ENCODE peak calls at places on chromosomes 6 and 20, in five cellular contexts. U is fibroblast of lung, H is IMR-90, L is body of pancreas, S is MM.1S. G is an unnamed sample. For H3K4me1, the result is how much of the 10 kb centered on the place peaks cover.

GRCh38 chr6:28710466-28711191 is 184.9 kb downstream of the GPX5 start:
- DNase-seq in S (no peak), U (peak), H (peak), L (no peak), G (no peak)

GRCh38 chr6:47308674-47309325 is 905 bp downstream of the TNFRSF21 start:
- DNase-seq in H (peak), U (peak), L (peak), S (no peak), G (peak)

GRCh38 chr6:106974999-106975698 is 620 bp upstream of the CD24 start:
- DNase-seq in L (peak), S (peak), H (no peak), U (peak), G (no peak)

GRCh38 chr20:19048898-19049889 is 163.2 kb upstream of the SLC24A3 start:
- DNase-seq in L (no peak), H (no peak), U (no peak), S (no peak), G (peak)

GRCh38 chr6:39302669-39303424 is 11.4 kb downstream of the KCNK17 start:
- DNase-seq in L (peak), S (peak), H (peak), U (peak), G (peak)

GRCh38 chr6:133241088-133241900 is at the start of gene EYA4:
- DNase-seq in L (peak), U (peak), S (peak), H (peak), G (peak)

GRCh38 chr6:166307082-166307980 is 861 bp downstream of the PRR18 start:
- DNase-seq in H (no peak), L (peak), S (no peak), U (peak), G (no peak)

GRCh38 chr6:107866606-107867301 is 42.6 kb upstream of the SCML4 start:
- DNase-seq in S (peak), U (peak), H (peak), L (no peak), G (no peak)

GRCh38 chr20:15703171-15703911 is 869.9 kb downstream of the KIF16B start:
- DNase-seq in H (peak), L (no peak), U (peak), S (no peak), G (no peak)

GRCh38 chr6:154358019-154358545 is 1.5 kb upstream of the IPCEF1 start:
- DNase-seq in S (no peak), L (no peak), H (peak), U (no peak), G (no peak)

GRCh38 chr6:150076196-150076893 is 7.4 kb upstream of the ULBP3 start:
- DNase-seq in U (peak), L (no peak), S (no peak), H (no peak), G (no peak)

GRCh38 chr20:52210037-52210990 is 18.7 kb upstream of the ZFP64 start:
- DNase-seq in L (no peak), H (no peak), U (no peak), S (no peak), G (no peak)

GRCh38 chr6:37488464-37488863 is 11.2 kb downstream of the CCDC167 start:
- DNase-seq in L (no peak), U (no peak), S (no peak), H (no peak), G (no peak)

GRCh38 chr6:26520088-26520839 is 17.9 kb upstream of the HMGN4 start:
- DNase-seq in L (no peak), S (no peak), H (no peak), U (no peak), G (peak)

GRCh38 chr6:168884646-168885086 is 369.0 kb downstream of the THBS2 start:
- DNase-seq in U (no peak), S (peak), L (peak), H (peak), G (peak)

GRCh38 chr6:37862992-37863391 is 43.5 kb downstream of the ZFAND3 start:
- DNase-seq in L (no peak), H (peak), U (peak), S (no peak), G (no peak)

GRCh38 chr6:129370268-129370916 is 339.6 kb downstream of the ARHGAP18 start:
- DNase-seq in H (peak), U (peak), S (peak), L (peak), G (no peak)

GRCh38 chr20:33570743-33571142 is 80.8 kb downstream of the CBFA2T2 start:
- DNase-seq in H (no peak), S (peak), U (no peak), L (no peak), G (no peak)

GRCh38 chr6:364609-365540 is 26.7 kb upstream of the IRF4 start:
- DNase-seq in L (no peak), U (no peak), S (no peak), H (no peak), G (peak)

GRCh38 chr6:5510331-5510730 is 249.0 kb downstream of the FARS2 start:
- DNase-seq in H (no peak), S (no peak), U (no peak), L (no peak), G (no peak)

GRCh38 chr6:136600818-136601217 is 50.6 kb upstream of the MAP7 start:
- DNase-seq in S (no peak), H (peak), L (no peak), U (no peak), G (peak)

GRCh38 chr6:109238405-109238804 is 143.1 kb downstream of the CEP57L1 start:
- DNase-seq in H (no peak), L (no peak), S (no peak), U (no peak), G (no peak)

GRCh38 chr6:2802521-2803060 is 37.4 kb downstream of the WRNIP1 start:
- DNase-seq in U (no peak), H (no peak), L (no peak), S (no peak), G (no peak)

GRCh38 chr6:28208180-28208659 is 16.9 kb upstream of the ZSCAN9 start:
- DNase-seq in L (no peak), U (no peak), H (no peak), S (no peak), G (no peak)

GRCh38 chr6:81166770-81167169 is 585.7 kb downstream of the TENT5A start:
- DNase-seq in H (peak), S (no peak), U (peak), L (no peak), G (no peak)

GRCh38 chr6:134739299-134740090 is 210.4 kb downstream of the ALDH8A1 start:
- DNase-seq in L (no peak), U (peak), S (no peak), H (peak), G (no peak)

GRCh38 chr6:75934643-75935472 is 137.6 kb downstream of the IMPG1 start:
- DNase-seq in U (peak), L (peak), H (peak), S (peak), G (peak)

GRCh38 chr20:7924692-7925091 is 15.6 kb downstream of the HAO1 start:
- DNase-seq in L (no peak), S (no peak), U (peak), H (peak), G (no peak)

GRCh38 chr20:50358959-50359358 is 151.2 kb upstream of the PTPN1 start:
- DNase-seq in S (no peak), L (no peak), H (no peak), U (no peak), G (peak)

GRCh38 chr6:26536571-26537159 is 1.5 kb upstream of the HMGN4 start:
- DNase-seq in H (peak), L (no peak), S (peak), U (peak), G (peak)

GRCh38 chr6:17584241-17584803 is 15.8 kb upstream of the FAM8A1 start:
- DNase-seq in U (peak), H (peak), S (peak), L (peak), G (peak)

GRCh38 chr6:127402890-127403617 is 56.1 kb downstream of the KIAA0408 start:
- DNase-seq in S (peak), H (no peak), U (no peak), L (no peak), G (no peak)

GRCh38 chr20:35359335-35359997 is 52.3 kb downstream of the UQCC1 start:
- DNase-seq in H (no peak), U (no peak), L (peak), S (no peak), G (no peak)

GRCh38 chr6:148179786-148180185 is 162.9 kb upstream of the SASH1 start:
- DNase-seq in U (no peak), H (peak), L (peak), S (no peak), G (no peak)

GRCh38 chr6:44076366-44077200 is 50.7 kb downstream of the MRPL14 start:
- DNase-seq in S (no peak), U (no peak), L (peak), H (no peak), G (peak)

GRCh38 chr20:49724637-49725606 is 11.2 kb upstream of the B4GALT5 start:
- DNase-seq in U (peak), L (peak), H (peak), S (no peak), G (peak)

DNA sequence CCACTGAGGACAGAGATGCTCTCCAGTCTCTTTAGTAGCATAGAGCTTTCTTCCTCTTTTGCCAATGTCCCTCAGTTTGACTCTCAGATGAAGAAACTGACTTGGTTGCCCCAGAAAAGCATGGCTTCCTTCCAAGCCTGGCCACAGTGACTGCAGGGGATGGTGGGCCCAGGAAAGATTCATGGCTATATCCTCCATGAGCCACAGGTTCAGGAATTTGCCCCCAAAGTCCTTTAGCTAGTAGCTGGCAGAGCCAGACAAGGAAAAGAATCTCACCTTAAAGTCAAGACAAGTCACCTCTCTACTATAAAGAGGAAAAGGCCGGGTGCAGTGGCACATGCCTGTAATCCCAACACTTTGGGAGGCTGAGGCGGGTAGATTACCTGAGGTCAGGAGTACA is 43.4 kb downstream of the TRAM2 start:
- DNase-seq in L (no peak), H (no peak), S (no peak), U (no peak), G (no peak)
- H3K4me1 ChIP-seq in L (under half), H (under half), S (half or more), U (under half), G (under half)

GRCh38 chr6:13427838-13428527 is 59.4 kb downstream of the GFOD1 start:
- DNase-seq in S (peak), H (no peak), L (no peak), U (no peak), G (no peak)
- TF ChIP-seq CTCF in S (peak), H (no peak), L (no peak), U (peak), G (no peak)

GRCh38 chr20:59966428-59966827 is 8.2 kb downstream of the CDH26 start:
- DNase-seq in S (no peak), L (no peak), U (no peak), H (no peak), G (no peak)

GRCh38 chr20:59958626-59959025 is 403 bp downstream of the CDH26 start:
- DNase-seq in H (no peak), U (no peak), S (peak), L (no peak), G (no peak)

GRCh38 chr20:59958123-59958522 is at the start of gene CDH26:
- DNase-seq in U (no peak), L (no peak), H (no peak), S (no peak), G (no peak)

GRCh38 chr20:59962155-59962554 is 3.9 kb downstream of the CDH26 start:
- DNase-seq in L (no peak), H (no peak), S (peak), U (no peak), G (no peak)

DNA sequence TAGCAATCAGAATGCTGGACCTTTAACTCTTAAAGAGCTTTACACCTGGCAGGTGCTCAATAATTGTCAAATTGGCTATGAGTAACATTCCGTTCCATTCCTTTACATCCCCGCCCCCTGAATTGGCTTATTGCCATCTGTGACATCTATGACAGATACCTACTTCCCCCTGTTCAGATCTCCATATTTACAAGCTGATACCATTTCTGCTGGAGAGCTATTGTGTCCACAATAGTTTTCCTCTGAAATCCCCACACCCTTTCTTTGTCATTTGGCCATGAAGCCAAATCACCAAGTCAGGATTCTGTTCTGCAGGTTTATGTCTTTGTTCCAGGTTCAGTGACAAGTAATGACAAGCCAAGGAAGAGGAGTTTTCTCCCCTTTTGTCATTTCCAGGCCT is 3.2 kb downstream of the CDH26 start:
- DNase-seq in L (no peak), U (no peak), S (no peak), H (no peak), G (no peak)
- H3K27ac ChIP-seq in L (no peak), U (no peak), S (peak), H (no peak), G (no peak)

GRCh38 chr6:151288711-151289398 is 49.1 kb downstream of the AKAP12 start:
- DNase-seq in H (no peak), L (no peak), U (no peak), S (no peak), G (no peak)

GRCh38 chr6:151284431-151285060 is 44.8 kb downstream of the AKAP12 start:
- DNase-seq in H (no peak), S (no peak), L (no peak), U (no peak), G (peak)

GRCh38 chr6:151285121-151285520 is 45.4 kb downstream of the AKAP12 start:
- DNase-seq in L (no peak), S (no peak), H (peak), U (peak), G (no peak)

GRCh38 chr6:151284012-151284411 is 44.2 kb downstream of the AKAP12 start:
- DNase-seq in H (no peak), U (peak), S (no peak), L (no peak), G (peak)

DNA sequence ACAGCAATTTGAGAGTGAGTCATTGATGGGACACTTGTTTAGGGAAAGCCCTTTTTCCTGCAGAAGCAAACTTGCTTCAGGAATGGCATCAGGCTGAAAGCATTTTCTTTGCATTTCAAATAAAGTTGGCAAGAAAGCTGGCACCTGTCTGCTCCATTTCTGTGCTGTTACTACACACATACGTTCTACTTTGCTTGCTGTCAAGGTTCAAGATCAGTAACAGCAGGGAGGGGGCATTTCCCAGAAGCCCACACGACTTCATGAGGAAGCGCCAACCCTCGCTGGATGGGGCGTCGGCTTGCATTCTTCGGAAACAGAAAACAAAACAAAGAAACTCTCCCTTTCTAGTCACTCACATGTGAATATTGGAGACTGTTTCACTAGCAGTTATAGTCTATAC is 46.4 kb downstream of the AKAP12 start:
- DNase-seq in S (no peak), U (peak), L (no peak), H (peak), G (peak)
- H3K4me1 ChIP-seq in S (under half), U (under half), L (under half), H (under half), G (half or more)

GRCh38 chr6:160071805-160072687 is 49.6 kb upstream of the SLC22A1 start:
- DNase-seq in U (no peak), L (no peak), S (no peak), H (no peak), G (no peak)
- TF ChIP-seq CTCF in U (peak), L (no peak), S (no peak), H (no peak), G (no peak)

DNA sequence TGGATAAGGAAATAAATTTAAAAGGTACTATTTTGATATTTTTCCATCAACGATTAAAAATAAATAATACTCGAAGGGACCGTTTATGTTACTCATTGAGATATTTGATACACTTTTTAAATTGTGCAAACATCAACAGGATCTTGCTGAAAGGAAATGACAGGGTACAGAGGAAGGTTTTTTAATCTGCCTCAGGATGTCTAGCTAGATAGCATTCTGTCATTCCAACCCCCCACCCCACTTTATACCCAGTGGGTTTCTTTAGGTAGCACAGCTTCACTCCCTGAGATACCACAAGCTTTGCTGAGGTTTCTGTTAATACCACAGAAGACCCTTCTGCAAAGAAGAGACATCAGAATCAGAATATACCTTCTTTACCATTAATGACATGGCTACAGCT is 1.2 kb downstream of the PHACTR2 start:
- DNase-seq in H (no peak), L (no peak), U (no peak), S (no peak), G (no peak)
- H3K27ac ChIP-seq in H (peak), L (peak), U (peak), S (no peak), G (peak)

GRCh38 chr6:24926639-24927038 is 9.1 kb downstream of the RIPOR2 start:
- DNase-seq in L (no peak), H (no peak), U (no peak), S (no peak), G (no peak)
- H3K4me1 ChIP-seq in L (under half), H (under half), U (under half), S (under half), G (under half)